ENCODE peak calls at places on chromosomes 13 and 19, in ten cellular contexts. One of them, this sample, is unnamed.

GRCh38 chr19:10551698-10552301 is 8.1 kb downstream of the ATG4D start:
- DNase-seq in activated CD4-positive, alpha-beta T cell treated with anti-CD3 and anti-CD28 coated beads, Interleukin-2, amount 10 ng/mL, durations not matched to agents 7 days and 5 days: peak
- DNase-seq in stimulated activated naive CD4-positive, alpha-beta T cell: peak
- DNase-seq in effector CD4-positive, alpha-beta T cell: no peak
- DNase-seq in IMR-90: no peak
- DNase-seq in omental fat pad: no peak
- DNase-seq in kidney epithelial cell: no peak
- DNase-seq in stimulated activated CD4-positive, alpha-beta T cell treated with anti-CD3 and anti-CD28 coated beads, Interleukin-4, amount 100 ng/mL, for 1 hour: peak
- DNase-seq in retina: no peak
- DNase-seq in T-helper 2 cell: no peak
- DNase-seq in this sample: no peak

GRCh38 chr19:8148088-8148409 is 1.3 kb downstream of the FBN3 start:
- DNase-seq in activated CD4-positive, alpha-beta T cell treated with anti-CD3 and anti-CD28 coated beads, Interleukin-2, amount 10 ng/mL, durations not matched to agents 7 days and 5 days: no peak
- DNase-seq in stimulated activated naive CD4-positive, alpha-beta T cell: no peak
- DNase-seq in effector CD4-positive, alpha-beta T cell: no peak
- DNase-seq in IMR-90: no peak
- DNase-seq in omental fat pad: no peak
- DNase-seq in kidney epithelial cell: no peak
- DNase-seq in stimulated activated CD4-positive, alpha-beta T cell treated with anti-CD3 and anti-CD28 coated beads, Interleukin-4, amount 100 ng/mL, for 1 hour: no peak
- DNase-seq in retina: no peak
- DNase-seq in T-helper 2 cell: no peak
- DNase-seq in this sample: no peak

GRCh38 chr19:49558591-49558990 is 21.8 kb downstream of the NOSIP start:
- DNase-seq in activated CD4-positive, alpha-beta T cell treated with anti-CD3 and anti-CD28 coated beads, Interleukin-2, amount 10 ng/mL, durations not matched to agents 7 days and 5 days: peak
- DNase-seq in stimulated activated naive CD4-positive, alpha-beta T cell: peak
- DNase-seq in effector CD4-positive, alpha-beta T cell: no peak
- DNase-seq in IMR-90: no peak
- DNase-seq in omental fat pad: no peak
- DNase-seq in kidney epithelial cell: no peak
- DNase-seq in stimulated activated CD4-positive, alpha-beta T cell treated with anti-CD3 and anti-CD28 coated beads, Interleukin-4, amount 100 ng/mL, for 1 hour: peak
- DNase-seq in retina: no peak
- DNase-seq in T-helper 2 cell: no peak
- DNase-seq in this sample: no peak

GRCh38 chr13:99208185-99208584 is 7.5 kb downstream of the UBAC2 start:
- DNase-seq in activated CD4-positive, alpha-beta T cell treated with anti-CD3 and anti-CD28 coated beads, Interleukin-2, amount 10 ng/mL, durations not matched to agents 7 days and 5 days: no peak
- DNase-seq in stimulated activated naive CD4-positive, alpha-beta T cell: no peak
- DNase-seq in effector CD4-positive, alpha-beta T cell: no peak
- DNase-seq in IMR-90: no peak
- DNase-seq in omental fat pad: no peak
- DNase-seq in kidney epithelial cell: no peak
- DNase-seq in stimulated activated CD4-positive, alpha-beta T cell treated with anti-CD3 and anti-CD28 coated beads, Interleukin-4, amount 100 ng/mL, for 1 hour: no peak
- DNase-seq in retina: no peak
- DNase-seq in T-helper 2 cell: no peak
- DNase-seq in this sample: no peak

GRCh38 chr19:45637890-45638667 is 1.1 kb downstream of the EML2 start:
- DNase-seq in activated CD4-positive, alpha-beta T cell treated with anti-CD3 and anti-CD28 coated beads, Interleukin-2, amount 10 ng/mL, durations not matched to agents 7 days and 5 days: no peak
- DNase-seq in stimulated activated naive CD4-positive, alpha-beta T cell: no peak
- DNase-seq in effector CD4-positive, alpha-beta T cell: no peak
- DNase-seq in IMR-90: peak
- DNase-seq in omental fat pad: no peak
- DNase-seq in kidney epithelial cell: no peak
- DNase-seq in stimulated activated CD4-positive, alpha-beta T cell treated with anti-CD3 and anti-CD28 coated beads, Interleukin-4, amount 100 ng/mL, for 1 hour: no peak
- DNase-seq in retina: no peak
- DNase-seq in T-helper 2 cell: no peak
- DNase-seq in this sample: no peak

GRCh38 chr19:38945562-38946228 is 15.0 kb downstream of the MRPS12 start:
- DNase-seq in activated CD4-positive, alpha-beta T cell treated with anti-CD3 and anti-CD28 coated beads, Interleukin-2, amount 10 ng/mL, durations not matched to agents 7 days and 5 days: no peak
- DNase-seq in stimulated activated naive CD4-positive, alpha-beta T cell: peak
- DNase-seq in effector CD4-positive, alpha-beta T cell: no peak
- DNase-seq in IMR-90: no peak
- DNase-seq in omental fat pad: no peak
- DNase-seq in kidney epithelial cell: no peak
- DNase-seq in stimulated activated CD4-positive, alpha-beta T cell treated with anti-CD3 and anti-CD28 coated beads, Interleukin-4, amount 100 ng/mL, for 1 hour: no peak
- DNase-seq in retina: no peak
- DNase-seq in T-helper 2 cell: no peak
- DNase-seq in this sample: no peak

GRCh38 chr19:43763473-43763939 is 8.7 kb upstream of the SMG9 start:
- DNase-seq in activated CD4-positive, alpha-beta T cell treated with anti-CD3 and anti-CD28 coated beads, Interleukin-2, amount 10 ng/mL, durations not matched to agents 7 days and 5 days: no peak
- DNase-seq in stimulated activated naive CD4-positive, alpha-beta T cell: no peak
- DNase-seq in effector CD4-positive, alpha-beta T cell: no peak
- DNase-seq in IMR-90: peak
- DNase-seq in omental fat pad: no peak
- DNase-seq in kidney epithelial cell: no peak
- DNase-seq in stimulated activated CD4-positive, alpha-beta T cell treated with anti-CD3 and anti-CD28 coated beads, Interleukin-4, amount 100 ng/mL, for 1 hour: no peak
- DNase-seq in retina: no peak
- DNase-seq in T-helper 2 cell: no peak
- DNase-seq in this sample: no peak

GRCh38 chr13:106534844-106535551 is 464 bp downstream of the EFNB2 start:
- DNase-seq in activated CD4-positive, alpha-beta T cell treated with anti-CD3 and anti-CD28 coated beads, Interleukin-2, amount 10 ng/mL, durations not matched to agents 7 days and 5 days: no peak
- DNase-seq in stimulated activated naive CD4-positive, alpha-beta T cell: no peak
- DNase-seq in effector CD4-positive, alpha-beta T cell: peak
- DNase-seq in IMR-90: peak
- DNase-seq in omental fat pad: no peak
- DNase-seq in kidney epithelial cell: no peak
- DNase-seq in stimulated activated CD4-positive, alpha-beta T cell treated with anti-CD3 and anti-CD28 coated beads, Interleukin-4, amount 100 ng/mL, for 1 hour: peak
- DNase-seq in retina: peak
- DNase-seq in T-helper 2 cell: peak
- DNase-seq in this sample: peak

GRCh38 chr13:100773923-100774641 is 99.5 kb upstream of the TMTC4 start:
- DNase-seq in activated CD4-positive, alpha-beta T cell treated with anti-CD3 and anti-CD28 coated beads, Interleukin-2, amount 10 ng/mL, durations not matched to agents 7 days and 5 days: no peak
- DNase-seq in stimulated activated naive CD4-positive, alpha-beta T cell: no peak
- DNase-seq in effector CD4-positive, alpha-beta T cell: no peak
- DNase-seq in IMR-90: no peak
- DNase-seq in omental fat pad: no peak
- DNase-seq in kidney epithelial cell: no peak
- DNase-seq in stimulated activated CD4-positive, alpha-beta T cell treated with anti-CD3 and anti-CD28 coated beads, Interleukin-4, amount 100 ng/mL, for 1 hour: no peak
- DNase-seq in retina: no peak
- DNase-seq in T-helper 2 cell: no peak
- DNase-seq in this sample: no peak

GRCh38 chr19:14467391-14467790 is 7.8 kb downstream of the PTGER1 start:
- DNase-seq in activated CD4-positive, alpha-beta T cell treated with anti-CD3 and anti-CD28 coated beads, Interleukin-2, amount 10 ng/mL, durations not matched to agents 7 days and 5 days: no peak
- DNase-seq in stimulated activated naive CD4-positive, alpha-beta T cell: no peak
- DNase-seq in effector CD4-positive, alpha-beta T cell: no peak
- DNase-seq in IMR-90: no peak
- DNase-seq in omental fat pad: no peak
- DNase-seq in kidney epithelial cell: no peak
- DNase-seq in stimulated activated CD4-positive, alpha-beta T cell treated with anti-CD3 and anti-CD28 coated beads, Interleukin-4, amount 100 ng/mL, for 1 hour: no peak
- DNase-seq in retina: no peak
- DNase-seq in T-helper 2 cell: no peak
- DNase-seq in this sample: no peak

GRCh38 chr13:50526771-50527567 is 316.5 kb downstream of the DLEU7 start:
- DNase-seq in activated CD4-positive, alpha-beta T cell treated with anti-CD3 and anti-CD28 coated beads, Interleukin-2, amount 10 ng/mL, durations not matched to agents 7 days and 5 days: no peak
- DNase-seq in stimulated activated naive CD4-positive, alpha-beta T cell: no peak
- DNase-seq in effector CD4-positive, alpha-beta T cell: no peak
- DNase-seq in IMR-90: no peak
- DNase-seq in omental fat pad: no peak
- DNase-seq in kidney epithelial cell: no peak
- DNase-seq in stimulated activated CD4-positive, alpha-beta T cell treated with anti-CD3 and anti-CD28 coated beads, Interleukin-4, amount 100 ng/mL, for 1 hour: no peak
- DNase-seq in retina: no peak
- DNase-seq in T-helper 2 cell: no peak
- DNase-seq in this sample: no peak

GRCh38 chr13:31209172-31209818 is 9.5 kb downstream of the B3GLCT start:
- DNase-seq in activated CD4-positive, alpha-beta T cell treated with anti-CD3 and anti-CD28 coated beads, Interleukin-2, amount 10 ng/mL, durations not matched to agents 7 days and 5 days: no peak
- DNase-seq in stimulated activated naive CD4-positive, alpha-beta T cell: no peak
- DNase-seq in effector CD4-positive, alpha-beta T cell: no peak
- DNase-seq in IMR-90: peak
- DNase-seq in omental fat pad: no peak
- DNase-seq in kidney epithelial cell: no peak
- DNase-seq in stimulated activated CD4-positive, alpha-beta T cell treated with anti-CD3 and anti-CD28 coated beads, Interleukin-4, amount 100 ng/mL, for 1 hour: no peak
- DNase-seq in retina: peak
- DNase-seq in T-helper 2 cell: no peak
- DNase-seq in this sample: peak

GRCh38 chr13:113437408-113438010 is 15.8 kb downstream of the ADPRHL1 start:
- DNase-seq in activated CD4-positive, alpha-beta T cell treated with anti-CD3 and anti-CD28 coated beads, Interleukin-2, amount 10 ng/mL, durations not matched to agents 7 days and 5 days: no peak
- DNase-seq in stimulated activated naive CD4-positive, alpha-beta T cell: no peak
- DNase-seq in effector CD4-positive, alpha-beta T cell: no peak
- DNase-seq in IMR-90: peak
- DNase-seq in omental fat pad: no peak
- DNase-seq in kidney epithelial cell: no peak
- DNase-seq in stimulated activated CD4-positive, alpha-beta T cell treated with anti-CD3 and anti-CD28 coated beads, Interleukin-4, amount 100 ng/mL, for 1 hour: no peak
- DNase-seq in retina: no peak
- DNase-seq in T-helper 2 cell: no peak
- DNase-seq in this sample: no peak

GRCh38 chr13:33083054-33083453 is 66.8 kb downstream of the KL start:
- DNase-seq in activated CD4-positive, alpha-beta T cell treated with anti-CD3 and anti-CD28 coated beads, Interleukin-2, amount 10 ng/mL, durations not matched to agents 7 days and 5 days: no peak
- DNase-seq in stimulated activated naive CD4-positive, alpha-beta T cell: no peak
- DNase-seq in effector CD4-positive, alpha-beta T cell: no peak
- DNase-seq in IMR-90: no peak
- DNase-seq in omental fat pad: no peak
- DNase-seq in kidney epithelial cell: no peak
- DNase-seq in stimulated activated CD4-positive, alpha-beta T cell treated with anti-CD3 and anti-CD28 coated beads, Interleukin-4, amount 100 ng/mL, for 1 hour: no peak
- DNase-seq in retina: no peak
- DNase-seq in T-helper 2 cell: no peak
- DNase-seq in this sample: no peak

GRCh38 chr13:107277911-107278310 is 710.0 kb upstream of the ARGLU1 start:
- DNase-seq in activated CD4-positive, alpha-beta T cell treated with anti-CD3 and anti-CD28 coated beads, Interleukin-2, amount 10 ng/mL, durations not matched to agents 7 days and 5 days: no peak
- DNase-seq in stimulated activated naive CD4-positive, alpha-beta T cell: no peak
- DNase-seq in effector CD4-positive, alpha-beta T cell: no peak
- DNase-seq in IMR-90: peak
- DNase-seq in omental fat pad: no peak
- DNase-seq in kidney epithelial cell: no peak
- DNase-seq in stimulated activated CD4-positive, alpha-beta T cell treated with anti-CD3 and anti-CD28 coated beads, Interleukin-4, amount 100 ng/mL, for 1 hour: no peak
- DNase-seq in retina: no peak
- DNase-seq in T-helper 2 cell: no peak
- DNase-seq in this sample: no peak

GRCh38 chr13:112820318-112820717 is 130.5 kb downstream of the ATP11A start:
- DNase-seq in activated CD4-positive, alpha-beta T cell treated with anti-CD3 and anti-CD28 coated beads, Interleukin-2, amount 10 ng/mL, durations not matched to agents 7 days and 5 days: no peak
- DNase-seq in stimulated activated naive CD4-positive, alpha-beta T cell: no peak
- DNase-seq in effector CD4-positive, alpha-beta T cell: no peak
- DNase-seq in IMR-90: no peak
- DNase-seq in omental fat pad: no peak
- DNase-seq in kidney epithelial cell: no peak
- DNase-seq in stimulated activated CD4-positive, alpha-beta T cell treated with anti-CD3 and anti-CD28 coated beads, Interleukin-4, amount 100 ng/mL, for 1 hour: no peak
- DNase-seq in retina: no peak
- DNase-seq in T-helper 2 cell: no peak
- DNase-seq in this sample: no peak

GRCh38 chr13:66114127-66114526 is 1116.0 kb downstream of the PCDH9 start:
- DNase-seq in activated CD4-positive, alpha-beta T cell treated with anti-CD3 and anti-CD28 coated beads, Interleukin-2, amount 10 ng/mL, durations not matched to agents 7 days and 5 days: no peak
- DNase-seq in stimulated activated naive CD4-positive, alpha-beta T cell: no peak
- DNase-seq in effector CD4-positive, alpha-beta T cell: no peak
- DNase-seq in IMR-90: peak
- DNase-seq in omental fat pad: no peak
- DNase-seq in kidney epithelial cell: no peak
- DNase-seq in stimulated activated CD4-positive, alpha-beta T cell treated with anti-CD3 and anti-CD28 coated beads, Interleukin-4, amount 100 ng/mL, for 1 hour: no peak
- DNase-seq in retina: no peak
- DNase-seq in T-helper 2 cell: no peak
- DNase-seq in this sample: no peak